ENCODE peak calls at places on chromosome 18, in ten cellular contexts. M is lower lobe of right lung; S is H1; T is tibial artery; H is tibial nerve; Q is effector memory CD4-positive, alpha-beta T cell; B is ovary; X is colonic mucosa; Y is cardiac muscle cell; K is IMR-90. N is an unnamed sample.

GRCh38 chr18:57210101-57210661 is 63.3 kb downstream of the BOD1L2 start:
- DNase-seq in M (no peak), S (peak), T (no peak), H (peak), Q (no peak), B (no peak), X (peak), Y (peak), K (peak), N (peak)

GRCh38 chr18:1062592-1062991 is 157.9 kb downstream of the ADCYAP1 start:
- DNase-seq in M (no peak), S (no peak), T (no peak), H (no peak), Q (no peak), B (no peak), X (no peak), Y (no peak), K (no peak), N (no peak)

GRCh38 chr18:67199993-67200617 is 316.4 kb downstream of the DSEL start:
- DNase-seq in M (no peak), S (no peak), T (no peak), H (no peak), Q (no peak), B (no peak), X (no peak), Y (peak), K (peak), N (peak)

GRCh38 chr18:36378194-36378593 is 80.7 kb downstream of the FHOD3 start:
- DNase-seq in M (no peak), S (no peak), T (no peak), H (no peak), Q (no peak), B (no peak), X (no peak), Y (no peak), K (no peak), N (no peak)

GRCh38 chr18:80167947-80168745 is 59.1 kb downstream of the ADNP2 start:
- DNase-seq in M (peak), S (no peak), T (no peak), H (no peak), Q (no peak), B (no peak), X (no peak), Y (no peak), K (no peak), N (no peak)

GRCh38 chr18:70025580-70025979 is 77.9 kb upstream of the CD226 start:
- DNase-seq in M (no peak), S (no peak), T (no peak), H (no peak), Q (no peak), B (no peak), X (no peak), Y (no peak), K (no peak), N (no peak)

GRCh38 chr18:50192903-50193795 is 1.8 kb downstream of the MYO5B start:
- DNase-seq in M (peak), S (no peak), T (no peak), H (no peak), Q (no peak), B (no peak), X (peak), Y (peak), K (no peak), N (no peak)

GRCh38 chr18:10232062-10232461 is 222.4 kb upstream of the APCDD1 start:
- DNase-seq in M (no peak), S (no peak), T (no peak), H (no peak), Q (no peak), B (no peak), X (no peak), Y (no peak), K (no peak), N (no peak)

GRCh38 chr18:59549797-59550516 is 147.3 kb downstream of the CCBE1 start:
- DNase-seq in M (no peak), S (no peak), T (no peak), H (no peak), Q (no peak), B (no peak), X (no peak), Y (no peak), K (no peak), N (no peak)

GRCh38 chr18:59024829-59025228 is 114.9 kb upstream of the SEC11C start:
- DNase-seq in M (no peak), S (no peak), T (peak), H (no peak), Q (no peak), B (no peak), X (no peak), Y (no peak), K (peak), N (no peak)

GRCh38 chr18:13107074-13107473 is 111.5 kb upstream of the LDLRAD4 start:
- DNase-seq in M (no peak), S (no peak), T (no peak), H (no peak), Q (no peak), B (no peak), X (no peak), Y (no peak), K (peak), N (no peak)

GRCh38 chr18:12839526-12840196 is 44.4 kb downstream of the PTPN2 start:
- DNase-seq in M (no peak), S (no peak), T (no peak), H (no peak), Q (no peak), B (no peak), X (no peak), Y (no peak), K (no peak), N (no peak)

GRCh38 chr18:68417826-68418225 is 297.1 kb downstream of the TMX3 start:
- DNase-seq in M (no peak), S (no peak), T (no peak), H (no peak), Q (no peak), B (no peak), X (no peak), Y (no peak), K (peak), N (no peak)

GRCh38 chr18:36468161-36468560 is 170.6 kb downstream of the FHOD3 start:
- DNase-seq in M (no peak), S (no peak), T (no peak), H (no peak), Q (no peak), B (no peak), X (no peak), Y (peak), K (no peak), N (no peak)

GRCh38 chr18:73717570-73717969 is 430.1 kb downstream of the FBXO15 start:
- DNase-seq in M (no peak), S (no peak), T (no peak), H (no peak), Q (no peak), B (no peak), X (no peak), Y (no peak), K (peak), N (peak)

GRCh38 chr18:31049189-31049588 is 6.6 kb upstream of the DSC3 start:
- DNase-seq in M (no peak), S (no peak), T (no peak), H (no peak), Q (no peak), B (no peak), X (no peak), Y (peak), K (no peak), N (no peak)

GRCh38 chr18:60649107-60649506 is 276.5 kb upstream of the MC4R start:
- DNase-seq in M (no peak), S (no peak), T (no peak), H (no peak), Q (no peak), B (no peak), X (no peak), Y (no peak), K (no peak), N (no peak)

GRCh38 chr18:28576941-28577340 is 400.0 kb upstream of the CDH2 start:
- DNase-seq in M (no peak), S (no peak), T (no peak), H (no peak), Q (no peak), B (no peak), X (no peak), Y (no peak), K (peak), N (no peak)

GRCh38 chr18:61082976-61083630 is 250.1 kb upstream of the CDH20 start:
- DNase-seq in M (no peak), S (no peak), T (no peak), H (no peak), Q (no peak), B (no peak), X (no peak), Y (no peak), K (no peak), N (no peak)

GRCh38 chr18:33833847-33834246 is 255.8 kb downstream of the ASXL3 start:
- DNase-seq in M (no peak), S (no peak), T (no peak), H (no peak), Q (no peak), B (no peak), X (no peak), Y (no peak), K (no peak), N (no peak)

GRCh38 chr18:33201509-33201926 is 239.0 kb downstream of the CCDC178 start:
- DNase-seq in M (no peak), S (peak), T (no peak), H (no peak), Q (no peak), B (no peak), X (peak), Y (peak), K (no peak), N (no peak)

GRCh38 chr18:75003764-75004690 is 204.9 kb downstream of the PTGR3 start:
- DNase-seq in M (no peak), S (no peak), T (no peak), H (no peak), Q (no peak), B (no peak), X (no peak), Y (no peak), K (no peak), N (no peak)

GRCh38 chr18:22828171-22828570 is 105.0 kb upstream of the RBBP8 start:
- DNase-seq in M (no peak), S (no peak), T (no peak), H (no peak), Q (no peak), B (no peak), X (no peak), Y (no peak), K (peak), N (peak)

GRCh38 chr18:46386788-46387187 is 270.2 kb downstream of the LOXHD1 start:
- DNase-seq in M (no peak), S (no peak), T (no peak), H (no peak), Q (no peak), B (no peak), X (no peak), Y (peak), K (no peak), N (no peak)

GRCh38 chr18:46387426-46388131 is 269.4 kb downstream of the LOXHD1 start:
- DNase-seq in M (no peak), S (no peak), T (no peak), H (no peak), Q (no peak), B (no peak), X (no peak), Y (no peak), K (no peak), N (peak)

GRCh38 chr18:46385124-46385523 is 271.9 kb downstream of the LOXHD1 start:
- DNase-seq in M (no peak), S (no peak), T (no peak), H (no peak), Q (no peak), B (no peak), X (no peak), Y (no peak), K (no peak), N (no peak)

GRCh38 chr18:46392576-46392975 is 264.4 kb downstream of the LOXHD1 start:
- DNase-seq in M (no peak), S (no peak), T (no peak), H (no peak), Q (no peak), B (no peak), X (no peak), Y (no peak), K (no peak), N (no peak)

DNA sequence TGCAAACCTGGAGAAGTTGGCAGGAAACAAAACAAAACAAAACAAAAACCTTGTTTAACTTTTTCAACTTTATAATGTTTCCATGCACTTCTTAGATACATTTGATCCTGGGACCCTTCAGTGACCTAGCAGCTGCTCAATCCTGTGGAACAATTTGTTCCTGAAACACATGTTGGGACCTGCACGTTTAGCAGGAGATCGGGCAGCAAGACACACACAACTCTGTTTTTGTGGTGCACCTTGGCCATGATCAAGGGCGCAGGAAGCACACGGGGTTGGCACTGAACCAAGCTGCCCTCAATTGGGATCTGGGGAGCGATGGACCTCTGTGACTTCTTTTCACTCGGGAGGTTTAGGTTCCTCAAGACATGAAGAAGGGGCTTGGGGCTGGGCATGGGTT is 268.7 kb downstream of the LOXHD1 start:
- DNase-seq in M (no peak), S (no peak), T (no peak), H (no peak), Q (no peak), B (no peak), X (no peak), Y (no peak), K (no peak), N (no peak)
- H3K27ac ChIP-seq in M (no peak), S (no peak), T (peak), H (no peak), Q (no peak), B (no peak), X (no peak), Y (no peak), K (no peak), N (peak)

DNA sequence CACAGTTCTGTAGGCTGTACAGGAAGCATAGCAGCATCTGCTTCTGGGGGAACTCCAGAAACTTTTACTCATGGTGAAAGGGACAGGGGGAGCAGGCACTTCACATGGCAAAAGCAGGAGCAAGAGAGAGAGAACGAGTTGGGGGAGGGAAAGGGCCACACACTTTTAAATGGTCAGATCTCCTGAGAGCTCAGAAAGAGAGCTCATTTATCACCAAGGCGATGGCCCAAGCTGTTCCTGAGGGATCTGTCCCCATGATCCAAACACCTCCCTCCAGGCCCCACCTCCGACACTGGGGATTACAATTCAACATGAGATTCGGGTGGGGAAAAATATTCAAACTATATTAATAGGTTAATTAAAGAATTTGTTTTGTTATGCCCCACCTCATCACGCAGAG is 84.7 kb upstream of the ARHGAP28 start:
- DNase-seq in M (no peak), S (no peak), T (no peak), H (no peak), Q (no peak), B (no peak), X (no peak), Y (peak), K (no peak), N (no peak)
- H3K27ac ChIP-seq in M (no peak), S (no peak), T (no peak), H (no peak), Q (no peak), B (no peak), X (no peak), Y (peak), K (no peak), N (no peak)

GRCh38 chr18:26510337-26510736 is 38.0 kb downstream of the KCTD1 start:
- DNase-seq in M (no peak), S (no peak), T (no peak), H (no peak), Q (no peak), B (no peak), X (no peak), Y (no peak), K (no peak), N (no peak)
- H3K27ac ChIP-seq in M (no peak), S (no peak), T (no peak), H (peak), Q (no peak), B (no peak), X (no peak), Y (peak), K (no peak), N (no peak)

GRCh38 chr18:24111936-24112335 is 26.9 kb upstream of the CABYR start:
- DNase-seq in M (no peak), S (no peak), T (no peak), H (no peak), Q (no peak), B (no peak), X (no peak), Y (no peak), K (no peak), N (no peak)

GRCh38 chr18:24112874-24113615 is 25.8 kb upstream of the CABYR start:
- DNase-seq in M (no peak), S (no peak), T (no peak), H (no peak), Q (no peak), B (no peak), X (no peak), Y (no peak), K (peak), N (peak)

GRCh38 chr18:24112464-24112863 is 26.4 kb upstream of the CABYR start:
- DNase-seq in M (no peak), S (no peak), T (no peak), H (no peak), Q (no peak), B (no peak), X (no peak), Y (no peak), K (no peak), N (no peak)

GRCh38 chr18:24115628-24116027 is 23.2 kb upstream of the CABYR start:
- DNase-seq in M (no peak), S (no peak), T (no peak), H (no peak), Q (no peak), B (no peak), X (no peak), Y (no peak), K (no peak), N (no peak)

DNA sequence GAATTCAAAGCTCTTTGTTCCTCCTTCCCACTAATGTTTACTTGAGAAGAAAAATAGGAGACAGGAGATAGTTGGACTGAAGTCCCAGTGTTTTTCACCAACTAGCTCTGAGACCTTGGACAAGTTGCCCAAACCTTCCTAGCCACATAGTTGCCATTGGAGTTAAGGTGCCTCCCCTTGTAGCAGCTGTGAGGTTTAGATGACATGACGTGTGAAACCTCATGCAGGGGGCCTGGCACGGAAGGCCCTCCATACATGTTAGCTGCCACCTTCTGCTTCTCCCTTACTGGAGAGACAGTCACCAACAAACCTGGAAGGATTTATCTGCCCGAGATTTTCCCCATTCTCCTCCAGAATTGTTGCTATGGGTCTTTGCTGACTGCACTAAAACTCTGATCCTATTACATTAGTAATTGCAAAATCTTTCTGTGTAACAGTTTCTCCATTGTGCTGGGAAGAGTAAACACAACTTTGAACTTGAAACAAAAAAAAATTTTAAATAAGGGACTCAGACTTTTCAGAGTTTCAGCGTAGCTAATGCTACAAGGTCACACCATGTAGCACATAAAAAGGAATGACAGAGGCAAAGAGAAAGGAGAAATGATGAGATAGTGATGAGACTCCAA is 23.8 kb upstream of the CABYR start:
- DNase-seq in M (no peak), S (no peak), T (no peak), H (no peak), Q (no peak), B (no peak), X (no peak), Y (no peak), K (peak), N (no peak)
- H3K27ac ChIP-seq in M (no peak), S (no peak), T (no peak), H (no peak), Q (no peak), B (no peak), X (no peak), Y (no peak), K (no peak), N (no peak)

DNA sequence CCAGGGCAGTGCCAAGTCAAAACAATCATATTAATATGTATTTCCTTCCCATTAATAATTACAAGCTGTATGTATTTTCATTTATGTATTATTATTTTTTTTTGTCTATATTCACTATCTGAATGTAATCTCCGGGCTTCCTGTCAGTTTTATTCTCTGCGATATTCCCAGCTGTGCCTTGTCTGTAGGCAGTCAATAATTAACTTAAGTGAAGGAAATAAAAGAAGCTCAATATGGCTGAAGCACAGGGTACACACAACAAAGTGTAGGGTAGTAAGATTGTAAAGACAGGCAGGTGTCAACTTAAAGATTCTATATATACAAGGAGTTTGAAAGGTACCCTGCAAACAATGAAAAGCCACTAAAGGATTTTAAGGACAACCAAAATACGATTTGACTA is 122.9 kb downstream of the ROCK1 start:
- DNase-seq in M (no peak), S (no peak), T (no peak), H (no peak), Q (no peak), B (no peak), X (no peak), Y (no peak), K (no peak), N (no peak)
- H3K27ac ChIP-seq in M (no peak), S (no peak), T (no peak), H (no peak), Q (no peak), B (no peak), X (no peak), Y (no peak), K (no peak), N (no peak)

GRCh38 chr18:48996041-48996440 is 45.3 kb upstream of the SMAD7 start:
- DNase-seq in M (no peak), S (no peak), T (no peak), H (no peak), Q (no peak), B (no peak), X (no peak), Y (no peak), K (no peak), N (no peak)

GRCh38 chr18:48996901-48997463 is 46.2 kb upstream of the SMAD7 start:
- DNase-seq in M (peak), S (no peak), T (no peak), H (no peak), Q (peak), B (no peak), X (no peak), Y (no peak), K (peak), N (no peak)

GRCh38 chr18:48994044-48994651 is 43.4 kb upstream of the SMAD7 start:
- DNase-seq in M (peak), S (no peak), T (no peak), H (no peak), Q (no peak), B (peak), X (no peak), Y (no peak), K (peak), N (no peak)

GRCh38 chr18:48993586-48993985 is 42.8 kb upstream of the SMAD7 start:
- DNase-seq in M (no peak), S (no peak), T (no peak), H (no peak), Q (no peak), B (no peak), X (no peak), Y (no peak), K (peak), N (no peak)

GRCh38 chr18:48994926-48995835 is 44.4 kb upstream of the SMAD7 start:
- DNase-seq in M (no peak), S (no peak), T (no peak), H (no peak), Q (no peak), B (no peak), X (no peak), Y (no peak), K (no peak), N (no peak)
- H3K27ac ChIP-seq in M (no peak), S (no peak), T (peak), H (no peak), Q (no peak), B (no peak), X (no peak), Y (no peak), K (no peak), N (peak)

N was measured in RWPE1.